ENCODE peak calls at places on chromosomes 6 and 20, in five cellular contexts. P is AG04450, T is fibroblast of pulmonary artery, E is mammary epithelial cell, R is dorsolateral prefrontal cortex. I is an unnamed sample.

GRCh38 chr20:12679456-12679855 is 329.3 kb upstream of the SPTLC3 start:
- DNase-seq in T (no peak), P (no peak), E (no peak), R (no peak), I (no peak)

GRCh38 chr20:33419140-33419974 is 18.0 kb upstream of the CDK5RAP1 start:
- DNase-seq in P (no peak), E (no peak), T (peak; percentile 74), R (no peak), I (no peak)

GRCh38 chr6:128114164-128114563 is 213.3 kb upstream of the THEMIS start:
- DNase-seq in T (no peak), R (no peak), E (no peak), P (no peak), I (no peak)

GRCh38 chr20:46230811-46231282 is 77.5 kb downstream of the CDH22 start:
- DNase-seq in P (no peak), E (peak; percentile 25), T (peak; percentile 58), R (no peak), I (peak; percentile 73)

GRCh38 chr20:47204008-47204745 is 152.3 kb downstream of the ZMYND8 start:
- DNase-seq in T (peak; percentile 24), E (peak; percentile 93), R (no peak), P (no peak), I (no peak)

GRCh38 chr6:144248470-144249301 is 36.4 kb upstream of the UTRN start:
- DNase-seq in P (peak; percentile 37), R (no peak), E (no peak), T (peak; percentile 80), I (no peak)

GRCh38 chr6:106192824-106193223 is 106.7 kb downstream of the PRDM1 start:
- DNase-seq in T (no peak), E (peak; percentile 75), R (no peak), P (no peak), I (no peak)

GRCh38 chr6:43508481-43509141 is 1.5 kb downstream of the LRRC73 start:
- DNase-seq in P (no peak), R (no peak), E (no peak), T (no peak), I (no peak)

GRCh38 chr6:30884521-30885480 is 482 bp downstream of the DDR1 start:
- DNase-seq in E (peak; percentile 78), T (peak; percentile 49), R (no peak), P (no peak), I (no peak)

GRCh38 chr20:42902519-42902908 is 287.2 kb downstream of the PTPRT start:
- DNase-seq in E (no peak), R (no peak), T (no peak), P (no peak), I (no peak)

GRCh38 chr20:44803383-44803941 is 6.9 kb downstream of the RIMS4 start:
- DNase-seq in R (no peak), E (no peak), P (no peak), T (no peak), I (no peak)

GRCh38 chr20:64151634-64152530 is 12.4 kb upstream of the MYT1 start:
- DNase-seq in T (no peak), R (no peak), P (no peak), E (peak; percentile 20), I (no peak)

GRCh38 chr20:52001999-52002666 is 189.4 kb downstream of the ZFP64 start:
- DNase-seq in R (no peak), T (peak; percentile 24), E (no peak), P (no peak), I (peak; percentile 13)
- TF ChIP-seq CTCF in R (no peak), T (peak; percentile 12), E (no peak), P (peak; percentile 40), I (peak; percentile 18)

DNA sequence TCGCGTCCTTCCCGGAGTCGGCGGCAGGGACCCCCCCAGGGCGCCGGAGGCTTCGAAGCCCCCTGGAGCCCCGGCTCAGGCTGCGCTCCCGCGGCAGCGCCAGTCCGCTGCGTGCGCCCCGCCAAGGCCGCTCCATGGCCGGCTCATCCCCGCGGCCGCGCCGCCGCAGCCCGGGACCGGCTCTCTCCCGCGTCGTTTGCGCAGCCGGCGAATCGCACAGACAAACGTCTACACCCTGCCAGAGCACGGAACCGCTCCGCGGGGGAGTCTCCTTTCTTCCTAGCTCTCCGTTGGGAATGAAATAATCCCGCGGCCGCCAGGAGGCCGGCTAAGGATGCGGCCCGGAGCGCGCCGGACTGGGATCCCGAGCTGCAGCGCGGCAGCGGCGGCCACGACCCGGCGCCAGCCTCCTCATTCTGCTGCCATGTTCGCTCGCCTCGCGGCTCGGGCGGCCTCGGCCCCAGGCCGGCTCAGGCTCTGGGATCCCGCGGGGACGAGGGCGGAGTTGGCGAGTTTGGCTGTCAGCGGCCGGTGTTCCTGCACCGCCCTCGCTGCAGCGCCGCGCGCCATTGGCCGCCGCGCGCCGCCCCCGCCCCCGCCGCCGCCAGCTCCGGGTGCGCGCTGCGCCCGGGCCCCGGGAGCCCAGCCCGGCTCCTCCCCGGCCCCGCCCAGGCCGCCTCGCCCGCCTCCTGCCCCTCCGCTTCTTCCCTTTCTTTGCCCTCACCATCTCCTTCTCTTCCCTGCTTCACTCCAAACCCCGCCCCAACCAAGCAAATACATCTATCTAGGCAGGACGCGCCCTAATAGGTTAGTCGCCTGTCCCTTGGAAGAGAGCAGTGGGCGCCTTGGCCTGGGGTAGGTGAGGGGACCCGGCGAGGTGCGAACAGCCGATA is at the start of gene GFOD1:
- DNase-seq in R (peak; percentile 74), E (peak; percentile 85), P (peak; percentile 37), T (peak; percentile 87), I (peak; percentile 79)
- TF ChIP-seq CTCF in R (no peak), E (no peak), P (peak; percentile 30), T (no peak), I (peak; percentile 44)

DNA sequence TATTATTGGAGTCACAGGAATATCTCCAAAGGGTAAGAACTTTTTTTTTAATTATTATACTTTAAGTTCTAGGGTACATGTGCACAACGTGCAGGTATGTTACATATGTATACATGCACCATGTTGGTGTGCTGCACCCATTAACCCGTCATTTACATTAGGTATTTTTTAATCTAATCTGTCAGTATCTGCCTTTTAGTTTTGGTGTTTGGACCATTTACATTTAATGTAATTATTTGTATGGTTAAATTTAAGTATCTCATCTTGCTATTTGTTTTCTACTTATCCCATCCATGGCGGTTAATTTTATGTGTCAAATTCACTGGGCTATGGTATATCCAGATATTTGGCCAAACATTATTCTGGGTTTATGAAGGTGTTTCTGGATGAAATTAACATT is 15.4 kb upstream of the OPN5 start:
- DNase-seq in T (no peak), E (no peak), P (no peak), R (no peak), I (no peak)
- TF ChIP-seq CTCF in T (no peak), E (no peak), P (no peak), R (no peak), I (no peak)

GRCh38 chr6:130366011-130366963 is at the start of gene TMEM200A:
- DNase-seq in R (no peak), T (peak; percentile 55), P (no peak), E (peak; percentile 58), I (peak; percentile 65)
- TF ChIP-seq CTCF in R (no peak), T (peak; percentile 6), P (peak; percentile 36), E (no peak), I (no peak)

GRCh38 chr20:39047417-39047985 is 85.4 kb downstream of the DHX35 start:
- DNase-seq in P (no peak), T (no peak), R (no peak), E (no peak), I (no peak)
- TF ChIP-seq CTCF in P (no peak), T (no peak), R (no peak), E (no peak), I (no peak)

DNA sequence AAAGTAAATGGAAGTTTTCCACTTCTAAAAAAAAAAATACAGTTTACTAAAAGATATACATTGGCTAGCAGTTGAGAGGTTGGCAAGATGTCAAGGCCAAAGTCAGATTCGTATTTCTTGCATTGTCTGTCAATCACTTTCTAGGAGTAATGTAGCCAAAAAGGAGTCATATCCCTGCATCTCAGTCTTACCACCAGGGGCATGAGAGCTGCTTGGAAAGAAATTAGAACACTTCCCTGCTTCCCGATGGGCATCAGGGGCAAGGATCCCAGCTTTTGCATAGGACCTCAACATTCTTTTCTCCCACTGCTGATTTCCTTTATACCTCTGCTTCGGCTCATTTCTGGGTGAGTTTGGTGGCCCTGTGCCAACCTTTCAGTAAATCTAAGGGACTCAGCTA is 581.0 kb upstream of the MAP3K7 start:
- DNase-seq in P (no peak), T (no peak), E (no peak), R (no peak), I (no peak)
- TF ChIP-seq CTCF in P (peak; percentile 24), T (peak; percentile 9), E (peak; percentile 32), R (no peak), I (no peak)

GRCh38 chr20:9177278-9177677 is 108.4 kb downstream of the PLCB4 start:
- DNase-seq in E (no peak), R (no peak), T (no peak), P (no peak), I (no peak)

GRCh38 chr20:9169409-9169808 is 100.5 kb downstream of the PLCB4 start:
- DNase-seq in T (no peak), E (no peak), R (no peak), P (no peak), I (no peak)

DNA sequence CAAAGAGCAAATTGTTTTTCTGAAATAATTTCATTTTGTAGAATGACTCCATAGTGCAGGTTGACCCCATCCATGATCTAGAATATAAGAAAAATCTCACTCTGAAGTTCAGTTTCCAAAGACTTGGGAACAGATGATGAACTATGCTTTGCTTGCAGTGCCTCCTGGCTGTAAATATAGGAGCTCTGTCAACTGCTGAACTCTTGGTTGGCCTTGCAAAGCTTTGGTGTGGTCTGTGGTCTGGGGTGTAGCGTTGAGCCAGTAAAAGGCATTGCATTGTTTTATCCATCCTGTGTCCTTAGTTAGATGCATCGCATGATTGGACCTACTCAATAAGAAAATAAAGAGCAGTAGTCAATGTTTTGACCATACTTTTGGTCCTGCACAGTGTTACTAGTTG is 104.0 kb downstream of the PLCB4 start:
- DNase-seq in E (no peak), P (no peak), R (no peak), T (peak; percentile 8), I (no peak)
- TF ChIP-seq CTCF in E (no peak), P (no peak), R (no peak), T (no peak), I (no peak)

GRCh38 chr6:66558189-66558588 is 851.2 kb upstream of the EYS start:
- DNase-seq in R (no peak), P (no peak), T (no peak), E (no peak), I (no peak)
- TF ChIP-seq CTCF in R (no peak), P (peak; percentile 17), T (no peak), E (no peak), I (peak; percentile 39)

GRCh38 chr6:49457771-49458170 is 5.3 kb downstream of the MMUT start:
- DNase-seq in R (no peak), P (no peak), T (no peak), E (peak; percentile 11), I (no peak)

GRCh38 chr6:49454787-49455709 is 8.0 kb downstream of the MMUT start:
- DNase-seq in R (no peak), E (no peak), T (no peak), P (no peak), I (no peak)

GRCh38 chr6:49453221-49453620 is 9.8 kb downstream of the MMUT start:
- DNase-seq in R (no peak), E (no peak), T (peak; percentile 25), P (no peak), I (no peak)
- TF ChIP-seq CTCF in R (no peak), E (peak; percentile 3), T (peak; percentile 35), P (peak; percentile 44), I (peak; percentile 75)